ENCODE peak calls at places on chromosomes 6 and 20, in six cellular contexts. Y is Caco-2, A is heart left ventricle, I is AG09319, O is fibroblast of the aortic adventitia, H is lower leg skin. W is an unnamed sample.

GRCh38 chr6:786946-787763 is 94.2 kb upstream of the EXOC2 start:
- DNase-seq in H (no peak), O (no peak), I (no peak), Y (peak; percentile 24), A (no peak), W (no peak)

GRCh38 chr20:48586728-48587127 is 241.1 kb downstream of the PREX1 start:
- DNase-seq in A (no peak), I (no peak), H (no peak), O (no peak), Y (no peak), W (no peak)

GRCh38 chr6:33583591-33584155 is 3.6 kb upstream of the BAK1 start:
- DNase-seq in O (no peak), I (no peak), A (no peak), Y (peak; percentile 49), H (no peak), W (no peak)

GRCh38 chr6:148973809-148974208 is 227.0 kb downstream of the UST start:
- DNase-seq in O (peak; percentile 71), A (no peak), H (no peak), I (no peak), Y (peak; percentile 20), W (no peak)

GRCh38 chr6:29992792-29993191 is 50.5 kb downstream of the HLA-A start:
- DNase-seq in Y (no peak), I (no peak), O (peak; percentile 12), A (no peak), H (no peak), W (no peak)

GRCh38 chr6:47235964-47236760 is 73.5 kb downstream of the TNFRSF21 start:
- DNase-seq in Y (no peak), A (no peak), H (no peak), I (no peak), O (peak; percentile 47), W (no peak)

GRCh38 chr6:52790841-52791240 is 12.8 kb downstream of the GSTA1 start:
- DNase-seq in O (no peak), A (no peak), Y (no peak), I (no peak), H (no peak), W (no peak)

GRCh38 chr6:107646176-107646575 is 156.3 kb downstream of the SOBP start:
- DNase-seq in I (peak; percentile 70), H (peak; percentile 63), Y (no peak), O (peak; percentile 94), A (peak; percentile 72), W (no peak)

GRCh38 chr6:3963404-3963803 is 114.2 kb downstream of the FAM50B start:
- DNase-seq in O (no peak), A (no peak), I (no peak), Y (no peak), H (no peak), W (no peak)

GRCh38 chr6:73942581-73942980 is 246.6 kb downstream of the CD109 start:
- DNase-seq in Y (peak; percentile 14), A (no peak), H (no peak), O (peak; percentile 18), I (no peak), W (no peak)

GRCh38 chr6:128144320-128144719 is 243.5 kb upstream of the THEMIS start:
- DNase-seq in I (no peak), A (no peak), Y (peak; percentile 13), H (no peak), O (no peak), W (no peak)

GRCh38 chr20:19212524-19213502 is at the start of gene SLC24A3:
- DNase-seq in H (peak; percentile 57), I (peak; percentile 12), A (peak; percentile 84), O (no peak), Y (peak; percentile 81), W (peak; percentile 86)

GRCh38 chr6:134196568-134197301 is 121.2 kb downstream of the SGK1 start:
- DNase-seq in O (no peak), A (no peak), I (no peak), Y (no peak), H (no peak), W (no peak)

GRCh38 chr6:118596774-118597332 is 48.8 kb downstream of the PLN start:
- DNase-seq in A (no peak), H (no peak), Y (no peak), O (no peak), I (no peak), W (no peak)

GRCh38 chr6:3610206-3610605 is 141.3 kb downstream of the PXDC1 start:
- DNase-seq in I (no peak), H (peak; percentile 41), Y (no peak), O (no peak), A (no peak), W (no peak)

GRCh38 chr6:169190144-169190584 is 63.5 kb downstream of the THBS2 start:
- DNase-seq in H (no peak), I (peak; percentile 93), A (peak; percentile 87), O (peak; percentile 100), Y (no peak), W (no peak)

GRCh38 chr6:149079911-149080501 is 237.5 kb upstream of the TAB2 start:
- DNase-seq in Y (no peak), H (peak; percentile 45), I (peak; percentile 24), A (peak; percentile 68), O (peak; percentile 88), W (no peak)

GRCh38 chr20:40562031-40562430 is 127.0 kb downstream of the MAFB start:
- DNase-seq in A (no peak), Y (no peak), O (no peak), I (no peak), H (no peak), W (no peak)

GRCh38 chr6:163536770-163537169 is 122.3 kb downstream of the QKI start:
- DNase-seq in I (no peak), O (peak; percentile 35), Y (no peak), H (no peak), A (no peak), W (no peak)

GRCh38 chr6:582370-582769 is 74.5 kb downstream of the HUS1B start:
- DNase-seq in I (no peak), H (no peak), Y (peak; percentile 29), O (no peak), A (no peak), W (no peak)

GRCh38 chr6:125751334-125751916 is 2.0 kb downstream of the HEY2 start:
- DNase-seq in H (no peak), A (no peak), Y (no peak), O (no peak), I (no peak), W (no peak)

GRCh38 chr20:41423026-41423425 is 56.4 kb upstream of the EMILIN3 start:
- DNase-seq in H (no peak), A (no peak), Y (no peak), I (no peak), O (peak; percentile 68), W (no peak)

GRCh38 chr6:100435299-100435698 is 29.4 kb downstream of the SIM1 start:
- DNase-seq in A (no peak), H (no peak), Y (peak; percentile 26), I (no peak), O (no peak), W (no peak)

GRCh38 chr6:55882731-55883595 is 7.6 kb upstream of the BMP5 start:
- DNase-seq in Y (no peak), H (no peak), O (peak; percentile 94), I (peak; percentile 40), A (no peak), W (no peak)

GRCh38 chr6:75280131-75280855 is 4.3 kb downstream of the TMEM30A start:
- DNase-seq in I (no peak), Y (no peak), H (no peak), O (peak; percentile 49), A (no peak), W (no peak)

GRCh38 chr6:69729870-69730449 is 66.8 kb downstream of the LMBRD1 start:
- DNase-seq in A (no peak), O (peak; percentile 23), H (no peak), I (no peak), Y (no peak), W (no peak)

GRCh38 chr6:45001663-45002062 is 326.5 kb upstream of the RUNX2 start:
- DNase-seq in A (no peak), I (peak; percentile 12), O (no peak), Y (no peak), H (no peak), W (no peak)

DNA sequence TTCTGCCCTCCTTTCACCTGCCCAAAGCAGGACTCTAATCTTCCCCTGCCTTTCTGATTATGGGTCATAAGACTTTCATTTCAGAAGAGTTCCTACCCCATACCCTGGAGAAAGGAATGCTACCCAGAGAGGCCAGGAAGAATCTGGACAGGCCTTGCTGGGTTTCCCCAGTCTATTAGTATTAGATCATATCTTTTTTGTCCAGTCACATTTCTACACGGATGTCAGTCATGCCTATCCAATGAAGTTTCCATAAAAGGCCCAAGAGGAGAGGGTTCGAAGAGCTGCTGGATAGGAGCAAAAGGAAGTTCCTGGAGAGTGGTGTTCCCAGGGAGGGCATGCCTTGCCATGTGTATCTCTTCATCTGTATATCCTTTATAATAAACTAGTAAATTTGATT is 3.2 kb downstream of the POLH start:
- DNase-seq in H (no peak), A (no peak), Y (no peak), I (no peak), O (no peak), W (no peak)
- TF ChIP-seq CTCF in H (no peak), A (no peak), Y (no peak), I (no peak), O (no peak), W (no peak)

GRCh38 chr6:129500958-129501381 is 209.0 kb downstream of the ARHGAP18 start:
- DNase-seq in H (no peak), I (no peak), Y (no peak), A (no peak), O (no peak), W (no peak)
- TF ChIP-seq CTCF in H (no peak), I (peak; percentile 27), Y (peak; percentile 36), A (peak; percentile 28), O (peak; percentile 18), W (peak; percentile 73)

DNA sequence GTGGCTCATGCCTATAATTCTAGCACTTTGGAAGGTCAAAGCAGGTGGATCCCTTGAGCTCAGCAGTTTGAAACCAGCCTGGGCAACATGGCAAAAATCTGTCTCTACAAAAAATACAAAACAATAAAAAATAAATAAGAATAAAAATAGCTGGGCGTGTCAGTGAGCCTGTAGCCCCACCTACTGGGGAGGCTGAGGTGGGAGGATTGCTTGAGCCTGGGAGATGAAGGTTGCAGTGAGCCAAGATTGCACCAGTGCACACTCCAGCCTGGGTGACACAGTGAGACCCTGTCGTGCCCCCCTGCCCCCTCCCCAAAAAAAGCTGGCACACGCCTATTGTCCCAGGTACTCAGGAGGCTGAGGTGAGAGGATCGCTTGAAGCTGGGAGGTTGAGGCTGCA is 35.1 kb upstream of the SRPK1 start:
- DNase-seq in Y (no peak), H (no peak), I (no peak), A (no peak), O (no peak), W (no peak)
- TF ChIP-seq CTCF in Y (peak; percentile 20), H (no peak), I (no peak), A (no peak), O (no peak), W (peak; percentile 45)

GRCh38 chr6:139172567-139172966 is 37.7 kb downstream of the HECA start:
- DNase-seq in H (no peak), A (no peak), I (no peak), O (no peak), Y (no peak), W (no peak)

GRCh38 chr6:139172151-139172550 is 37.3 kb downstream of the HECA start:
- DNase-seq in I (no peak), Y (no peak), H (no peak), A (no peak), O (no peak), W (no peak)

GRCh38 chr6:139173822-139174221 is 38.9 kb downstream of the HECA start:
- DNase-seq in O (no peak), Y (no peak), A (no peak), I (no peak), H (no peak), W (no peak)

GRCh38 chr6:139175389-139175788 is 40.5 kb downstream of the HECA start:
- DNase-seq in Y (no peak), I (no peak), H (no peak), O (no peak), A (no peak), W (no peak)

GRCh38 chr6:139173172-139173571 is 38.3 kb downstream of the HECA start:
- DNase-seq in A (no peak), H (no peak), Y (no peak), O (no peak), I (no peak), W (no peak)
- TF ChIP-seq CTCF in A (no peak), H (no peak), Y (no peak), O (no peak), I (no peak), W (no peak)